ENCODE peak calls at places on chromosomes 13 and 19, in eight cellular contexts. One of them, this sample, is unnamed.

GRCh38 chr19:14434543-14435319 is 1.6 kb downstream of the PKN1 start:
- DNase-seq in small intestine: peak; percentile 55
- DNase-seq in left ventricle myocardium inferior: peak; percentile 68
- DNase-seq in psoas muscle: peak; percentile 63
- DNase-seq in CD8-positive, alpha-beta memory T cell: peak; percentile 21
- DNase-seq in mucosa of descending colon: peak; percentile 55
- DNase-seq in GM23248: peak; percentile 92
- DNase-seq in thoracic aorta: peak; percentile 36
- DNase-seq in this sample: peak; percentile 74

GRCh38 chr13:92547256-92547655 is 679.4 kb upstream of the GPC6 start:
- DNase-seq in left ventricle myocardium inferior: no peak
- DNase-seq in CD8-positive, alpha-beta memory T cell: no peak
- DNase-seq in psoas muscle: no peak
- DNase-seq in thoracic aorta: no peak
- DNase-seq in small intestine: no peak
- DNase-seq in GM23248: no peak
- DNase-seq in mucosa of descending colon: no peak
- DNase-seq in this sample: no peak

GRCh38 chr19:33751386-33751770 is 45.3 kb upstream of the KCTD15 start:
- DNase-seq in left ventricle myocardium inferior: no peak
- DNase-seq in GM23248: no peak
- DNase-seq in CD8-positive, alpha-beta memory T cell: no peak
- DNase-seq in thoracic aorta: no peak
- DNase-seq in mucosa of descending colon: no peak
- DNase-seq in psoas muscle: no peak
- DNase-seq in small intestine: no peak
- DNase-seq in this sample: no peak

GRCh38 chr19:33535176-33535575 is 13.6 kb upstream of the PEPD start:
- DNase-seq in CD8-positive, alpha-beta memory T cell: no peak
- DNase-seq in mucosa of descending colon: no peak
- DNase-seq in psoas muscle: no peak
- DNase-seq in small intestine: no peak
- DNase-seq in thoracic aorta: no peak
- DNase-seq in left ventricle myocardium inferior: no peak
- DNase-seq in GM23248: peak; percentile 33
- DNase-seq in this sample: no peak

GRCh38 chr13:113960276-113960948 is 13.5 kb downstream of the C13orf46 start:
- DNase-seq in GM23248: no peak
- DNase-seq in thoracic aorta: no peak
- DNase-seq in mucosa of descending colon: peak; percentile 10
- DNase-seq in left ventricle myocardium inferior: no peak
- DNase-seq in CD8-positive, alpha-beta memory T cell: no peak
- DNase-seq in psoas muscle: no peak
- DNase-seq in small intestine: no peak
- DNase-seq in this sample: no peak

GRCh38 chr19:45637890-45638667 is 1.1 kb downstream of the EML2 start:
- DNase-seq in left ventricle myocardium inferior: no peak
- DNase-seq in psoas muscle: no peak
- DNase-seq in GM23248: peak; percentile 55
- DNase-seq in thoracic aorta: no peak
- DNase-seq in small intestine: no peak
- DNase-seq in CD8-positive, alpha-beta memory T cell: no peak
- DNase-seq in mucosa of descending colon: peak; percentile 68
- DNase-seq in this sample: no peak

GRCh38 chr19:43784981-43785808 is 4.4 kb upstream of the KCNN4 start:
- DNase-seq in mucosa of descending colon: peak; percentile 68
- DNase-seq in small intestine: peak; percentile 78
- DNase-seq in left ventricle myocardium inferior: no peak
- DNase-seq in thoracic aorta: no peak
- DNase-seq in GM23248: peak; percentile 86
- DNase-seq in psoas muscle: peak; percentile 46
- DNase-seq in CD8-positive, alpha-beta memory T cell: peak; percentile 40
- DNase-seq in this sample: peak; percentile 70

GRCh38 chr19:23772668-23773063 is 14.0 kb upstream of the ZNF681 start:
- DNase-seq in thoracic aorta: no peak
- DNase-seq in left ventricle myocardium inferior: no peak
- DNase-seq in mucosa of descending colon: no peak
- DNase-seq in CD8-positive, alpha-beta memory T cell: no peak
- DNase-seq in GM23248: no peak
- DNase-seq in psoas muscle: no peak
- DNase-seq in small intestine: no peak
- DNase-seq in this sample: no peak

GRCh38 chr13:77351326-77351725 is 24.4 kb upstream of the MYCBP2 start:
- DNase-seq in CD8-positive, alpha-beta memory T cell: no peak
- DNase-seq in thoracic aorta: no peak
- DNase-seq in mucosa of descending colon: no peak
- DNase-seq in psoas muscle: no peak
- DNase-seq in GM23248: no peak
- DNase-seq in left ventricle myocardium inferior: no peak
- DNase-seq in small intestine: no peak
- DNase-seq in this sample: no peak

GRCh38 chr19:51724543-51724942 is 752 bp upstream of the HAS1 start:
- DNase-seq in GM23248: peak; percentile 69
- DNase-seq in CD8-positive, alpha-beta memory T cell: no peak
- DNase-seq in left ventricle myocardium inferior: peak; percentile 43
- DNase-seq in small intestine: no peak
- DNase-seq in thoracic aorta: no peak
- DNase-seq in mucosa of descending colon: no peak
- DNase-seq in psoas muscle: peak; percentile 57
- DNase-seq in this sample: no peak

GRCh38 chr19:46928951-46929350 is 68.2 kb downstream of the ARHGAP35 start:
- DNase-seq in small intestine: no peak
- DNase-seq in thoracic aorta: no peak
- DNase-seq in psoas muscle: no peak
- DNase-seq in CD8-positive, alpha-beta memory T cell: no peak
- DNase-seq in mucosa of descending colon: no peak
- DNase-seq in GM23248: peak; percentile 45
- DNase-seq in left ventricle myocardium inferior: no peak
- DNase-seq in this sample: no peak
- H3K4me1 ChIP-seq in small intestine: peaks cover 27% of the 10 kb centered on the region
- H3K4me1 ChIP-seq in thoracic aorta: peaks cover 96% of the 10 kb centered on the region
- H3K4me1 ChIP-seq in psoas muscle: peaks cover 82% of the 10 kb centered on the region
- H3K4me1 ChIP-seq in CD8-positive, alpha-beta memory T cell: peaks cover 56% of the 10 kb centered on the region
- H3K4me1 ChIP-seq in mucosa of descending colon: peaks cover 30% of the 10 kb centered on the region
- H3K4me1 ChIP-seq in GM23248: peaks cover 61% of the 10 kb centered on the region
- H3K4me1 ChIP-seq in left ventricle myocardium inferior: peaks cover 100% of the 10 kb centered on the region
- H3K4me1 ChIP-seq in this sample: peaks cover 55% of the 10 kb centered on the region

DNA sequence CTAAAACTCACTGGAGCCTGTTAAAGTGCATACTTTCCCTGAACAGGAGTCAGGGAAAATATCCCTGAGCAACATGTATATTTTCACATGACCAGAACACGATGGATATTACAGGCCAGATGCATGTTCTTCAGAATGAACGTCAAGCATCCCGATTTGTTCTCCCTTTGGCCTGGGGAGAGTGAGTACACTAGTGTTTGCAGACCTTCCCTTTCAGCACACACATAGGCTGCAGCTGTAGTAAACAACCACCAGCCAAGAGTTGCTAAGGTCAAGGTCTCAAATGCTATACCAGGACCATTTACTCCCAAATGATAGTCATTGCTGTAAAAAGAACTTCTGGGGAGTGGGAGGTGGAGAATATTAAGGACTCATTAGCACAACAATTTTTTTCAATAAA is 3.0 kb downstream of the KLF12 start:
- DNase-seq in mucosa of descending colon: no peak
- DNase-seq in CD8-positive, alpha-beta memory T cell: no peak
- DNase-seq in small intestine: no peak
- DNase-seq in left ventricle myocardium inferior: no peak
- DNase-seq in thoracic aorta: no peak
- DNase-seq in GM23248: no peak
- DNase-seq in psoas muscle: no peak
- DNase-seq in this sample: no peak
- H3K4me3 ChIP-seq in mucosa of descending colon: no peak overlapping the region
- H3K4me3 ChIP-seq in CD8-positive, alpha-beta memory T cell: peak overlapping the region; percentile 89
- H3K4me3 ChIP-seq in small intestine: no peak overlapping the region
- H3K4me3 ChIP-seq in left ventricle myocardium inferior: peak overlapping the region; percentile 95
- H3K4me3 ChIP-seq in thoracic aorta: peak overlapping the region; percentile 84
- H3K4me3 ChIP-seq in GM23248: peak overlapping the region; percentile 97
- H3K4me3 ChIP-seq in psoas muscle: peak overlapping the region; percentile 7
- H3K4me3 ChIP-seq in this sample: no peak overlapping the region

DNA sequence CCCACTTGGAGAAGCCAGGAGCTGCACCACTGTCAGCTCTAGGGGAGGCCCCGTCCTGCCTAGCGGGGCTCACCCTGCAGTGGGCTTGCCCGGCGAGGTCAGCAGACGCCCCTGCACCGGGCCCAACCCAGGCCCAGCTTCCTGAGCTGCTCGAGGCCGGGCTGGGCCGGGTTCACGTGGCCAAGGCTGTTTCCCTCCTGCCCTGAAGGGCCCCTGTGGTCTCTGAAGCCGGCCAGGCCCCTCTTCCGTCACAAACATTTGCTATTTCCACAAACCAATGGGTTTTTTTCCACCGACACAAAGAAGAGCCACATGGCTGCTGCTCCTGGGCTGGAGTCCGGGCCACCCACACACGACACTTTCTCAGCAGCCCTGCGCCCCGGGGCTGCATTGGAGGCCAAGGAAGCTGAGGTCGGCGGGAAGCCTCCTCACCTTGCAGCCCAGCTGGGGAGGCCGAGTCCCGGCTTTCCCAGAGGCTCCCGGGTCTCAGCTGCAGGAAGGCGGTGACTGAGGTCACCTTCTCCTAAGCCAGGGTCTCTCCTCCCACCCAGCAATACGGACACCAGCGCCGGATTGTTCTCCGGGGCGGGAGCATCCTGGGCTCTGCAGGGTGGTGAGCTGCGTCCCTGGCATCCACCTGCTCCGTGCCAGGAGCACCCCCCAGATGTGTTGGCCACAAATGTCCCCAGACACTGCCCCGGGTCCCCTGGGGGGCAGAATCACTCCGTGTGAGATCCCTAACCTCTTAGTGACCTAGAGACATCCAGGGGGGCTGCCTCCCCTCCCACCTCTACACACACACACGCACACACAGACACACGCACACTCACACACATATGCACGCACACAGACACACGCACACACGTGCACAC is 80.5 kb downstream of the GADD45B start:
- DNase-seq in GM23248: no peak
- DNase-seq in thoracic aorta: no peak
- DNase-seq in small intestine: no peak
- DNase-seq in CD8-positive, alpha-beta memory T cell: no peak
- DNase-seq in left ventricle myocardium inferior: peak; percentile 15
- DNase-seq in mucosa of descending colon: peak; percentile 19
- DNase-seq in psoas muscle: no peak
- DNase-seq in this sample: no peak
- H3K4me1 ChIP-seq in GM23248: peaks cover 5% of the 10 kb centered on the region
- H3K4me1 ChIP-seq in thoracic aorta: peaks cover 15% of the 10 kb centered on the region
- H3K4me1 ChIP-seq in small intestine: no peaks in the 10 kb centered on the region
- H3K4me1 ChIP-seq in CD8-positive, alpha-beta memory T cell: peaks cover 17% of the 10 kb centered on the region
- H3K4me1 ChIP-seq in left ventricle myocardium inferior: peaks cover 17% of the 10 kb centered on the region
- H3K4me1 ChIP-seq in mucosa of descending colon: no peaks in the 10 kb centered on the region
- H3K4me1 ChIP-seq in psoas muscle: no peaks in the 10 kb centered on the region
- H3K4me1 ChIP-seq in this sample: peaks cover 7% of the 10 kb centered on the region

DNA sequence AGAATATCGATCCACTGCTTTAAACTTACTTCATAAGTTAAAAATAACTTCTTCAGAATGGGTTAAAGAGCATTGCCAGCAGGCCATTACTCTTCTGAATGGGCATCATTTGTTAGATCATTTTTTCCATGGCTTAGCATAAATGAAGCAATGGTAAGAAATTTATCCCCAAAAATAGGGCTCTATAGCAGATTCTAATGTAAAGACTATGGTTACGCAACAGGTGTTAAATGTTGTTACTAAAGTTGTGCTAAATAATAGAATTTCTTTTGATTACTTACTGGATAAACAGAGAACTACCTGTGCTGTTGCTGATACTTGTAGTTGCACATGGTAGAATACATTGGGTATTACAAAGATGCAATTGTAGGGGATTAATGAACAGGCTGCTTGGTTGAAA is 15.9 kb upstream of the ZNF98 start:
- DNase-seq in psoas muscle: no peak
- DNase-seq in thoracic aorta: no peak
- DNase-seq in CD8-positive, alpha-beta memory T cell: no peak
- DNase-seq in GM23248: no peak
- DNase-seq in left ventricle myocardium inferior: no peak
- DNase-seq in mucosa of descending colon: no peak
- DNase-seq in small intestine: no peak
- DNase-seq in this sample: no peak
- H3K4me3 ChIP-seq in psoas muscle: no peak overlapping the region
- H3K4me3 ChIP-seq in thoracic aorta: no peak overlapping the region
- H3K4me3 ChIP-seq in CD8-positive, alpha-beta memory T cell: no peak overlapping the region
- H3K4me3 ChIP-seq in GM23248: no peak overlapping the region
- H3K4me3 ChIP-seq in left ventricle myocardium inferior: no peak overlapping the region
- H3K4me3 ChIP-seq in mucosa of descending colon: no peak overlapping the region
- H3K4me3 ChIP-seq in small intestine: no peak overlapping the region
- H3K4me3 ChIP-seq in this sample: no peak overlapping the region

DNA sequence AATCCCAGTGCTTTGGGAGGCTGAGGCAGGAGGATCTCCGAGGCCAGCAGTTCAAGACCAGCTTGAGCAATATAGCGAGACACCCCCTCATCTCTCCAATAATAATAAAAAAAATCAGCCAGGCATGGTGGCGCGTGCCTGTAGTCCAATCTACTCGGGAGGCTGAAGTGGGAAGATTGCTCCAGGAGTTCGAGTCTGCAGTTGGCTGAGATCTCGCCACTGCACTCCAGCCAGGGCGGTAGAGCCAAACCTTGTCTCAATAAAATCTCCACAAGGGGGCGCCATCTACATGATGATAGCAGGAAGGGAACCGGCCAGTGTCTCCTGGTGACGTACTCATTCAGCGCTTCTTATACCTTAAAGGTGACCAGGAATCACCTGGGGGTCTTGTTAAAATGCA is 13.6 kb upstream of the C5AR1 start:
- DNase-seq in CD8-positive, alpha-beta memory T cell: peak; percentile 71
- DNase-seq in mucosa of descending colon: peak; percentile 58
- DNase-seq in thoracic aorta: peak; percentile 58
- DNase-seq in small intestine: peak; percentile 86
- DNase-seq in GM23248: peak; percentile 89
- DNase-seq in left ventricle myocardium inferior: no peak
- DNase-seq in psoas muscle: peak; percentile 49
- DNase-seq in this sample: no peak
- H3K4me1 ChIP-seq in CD8-positive, alpha-beta memory T cell: peaks cover 3% of the 10 kb centered on the region
- H3K4me1 ChIP-seq in mucosa of descending colon: no peaks in the 10 kb centered on the region
- H3K4me1 ChIP-seq in thoracic aorta: no peaks in the 10 kb centered on the region
- H3K4me1 ChIP-seq in small intestine: no peaks in the 10 kb centered on the region
- H3K4me1 ChIP-seq in GM23248: no peaks in the 10 kb centered on the region
- H3K4me1 ChIP-seq in left ventricle myocardium inferior: no peaks in the 10 kb centered on the region
- H3K4me1 ChIP-seq in psoas muscle: no peaks in the 10 kb centered on the region
- H3K4me1 ChIP-seq in this sample: no peaks in the 10 kb centered on the region